ENCODE peak calls at places on chromosomes 7 and 10, in nine cellular contexts. O is B cell, H is RWPE1, K is HEK293T, N is small intestine, Q is Caco-2, E is nephron progenitor cell, P is DMS 273 treated with DMSO at 0.1 percent for 48 hours, I is chondrocyte. F is an unnamed sample.

GRCh38 chr10:44990302-44990655 is 10.4 kb upstream of the ZNF22 start:
- DNase-seq in H (no peak), K (no peak), E (peak; percentile 56), P (no peak), N (no peak), I (peak; percentile 55), Q (peak; percentile 86), O (peak; percentile 31), F (no peak)

GRCh38 chr7:88357794-88358533 is 51.3 kb upstream of the STEAP4 start:
- DNase-seq in Q (peak; percentile 32), E (no peak), P (no peak), I (no peak), H (peak; percentile 33), K (no peak), N (peak; percentile 42), O (no peak), F (no peak)

GRCh38 chr7:127776776-127777390 is 124.9 kb downstream of the SND1 start:
- DNase-seq in N (no peak), I (no peak), E (no peak), P (no peak), O (no peak), Q (no peak), K (no peak), H (no peak), F (no peak)

GRCh38 chr7:129913428-129913827 is 39.3 kb downstream of the UBE2H start:
- DNase-seq in O (no peak), H (no peak), Q (no peak), K (no peak), P (no peak), I (no peak), E (no peak), N (no peak), F (no peak)

GRCh38 chr10:76839276-76839675 is 798.3 kb downstream of the KCNMA1 start:
- DNase-seq in H (no peak), K (no peak), I (no peak), P (no peak), N (no peak), Q (no peak), O (no peak), E (no peak), F (no peak)

GRCh38 chr10:118745056-118745455 is 9.7 kb downstream of the CACUL1 start:
- DNase-seq in O (no peak), I (no peak), H (no peak), P (no peak), Q (no peak), N (no peak), E (no peak), K (no peak), F (no peak)

GRCh38 chr7:120986665-120987064 is 1.8 kb upstream of the CPED1 start:
- DNase-seq in Q (no peak), H (no peak), E (no peak), K (no peak), N (no peak), O (no peak), I (no peak), P (no peak), F (no peak)

GRCh38 chr7:159045839-159046238 is 98.8 kb downstream of the VIPR2 start:
- DNase-seq in N (no peak), H (no peak), Q (no peak), I (no peak), E (no peak), O (no peak), K (no peak), P (no peak), F (no peak)

GRCh38 chr7:157475601-157476000 is 138.8 kb downstream of the DNAJB6 start:
- DNase-seq in O (no peak), I (no peak), N (no peak), K (no peak), P (no peak), E (no peak), Q (no peak), H (no peak), F (no peak)

GRCh38 chr7:69757990-69758430 is 159.7 kb downstream of the AUTS2 start:
- DNase-seq in E (no peak), P (no peak), Q (no peak), K (no peak), I (no peak), O (no peak), N (no peak), H (no peak), F (no peak)

GRCh38 chr7:138865843-138866242 is 67.8 kb upstream of the ATP6V0A4 start:
- DNase-seq in N (no peak), I (no peak), K (no peak), P (no peak), E (no peak), H (peak; percentile 2), O (no peak), Q (no peak), F (no peak)

GRCh38 chr7:131365876-131366275 is 38.2 kb downstream of the MKLN1 start:
- DNase-seq in Q (no peak), K (no peak), P (no peak), H (no peak), I (no peak), E (no peak), N (no peak), O (no peak), F (no peak)

GRCh38 chr10:44862006-44862751 is 49.0 kb upstream of the TMEM72 start:
- DNase-seq in P (no peak), Q (no peak), K (no peak), O (peak; percentile 20), E (no peak), N (no peak), I (no peak), H (no peak), F (no peak)

GRCh38 chr10:80416401-80417098 is 8.2 kb downstream of the PRXL2A start:
- DNase-seq in K (peak; percentile 35), Q (no peak), E (peak; percentile 27), P (peak; percentile 51), O (no peak), I (no peak), N (no peak), H (no peak), F (peak; percentile 76)

GRCh38 chr10:64762861-64763260 is 1241.7 kb downstream of the REEP3 start:
- DNase-seq in O (no peak), I (no peak), Q (no peak), P (no peak), N (no peak), K (no peak), H (no peak), E (no peak), F (no peak)

GRCh38 chr10:89773081-89773480 is 71.7 kb downstream of the KIF20B start:
- DNase-seq in H (no peak), N (no peak), K (no peak), E (no peak), P (no peak), O (no peak), I (no peak), Q (no peak), F (no peak)

GRCh38 chr10:112766636-112767035 is 183.4 kb upstream of the TCF7L2 start:
- DNase-seq in N (no peak), Q (no peak), H (peak; percentile 58), P (no peak), K (no peak), O (no peak), E (no peak), I (no peak), F (no peak)

GRCh38 chr7:12607134-12607533 is 36.6 kb downstream of the SCIN start:
- DNase-seq in N (no peak), E (no peak), H (no peak), Q (no peak), P (no peak), K (no peak), O (no peak), I (no peak), F (no peak)

GRCh38 chr10:451021-451471 is 238.4 kb downstream of the DIP2C start:
- DNase-seq in K (no peak), I (no peak), E (no peak), Q (no peak), O (peak; percentile 61), N (peak; percentile 32), P (no peak), H (no peak), F (no peak)

F was measured in psoas muscle.